ENCODE peak calls at places on chromosomes 11 and 22, in six cellular contexts. U is AG04450, F is SK-N-SH, L is colonic mucosa, P is tibial artery, R is spleen. B is an unnamed sample.

GRCh38 chr11:14304601-14305000 is 54.4 kb downstream of the RRAS2 start:
- DNase-seq in F (no peak), P (no peak), R (no peak), U (no peak), L (no peak), B (no peak)

GRCh38 chr11:63672934-63673539 is 1.9 kb upstream of the ATL3 start:
- DNase-seq in L (no peak), U (no peak), F (no peak), R (no peak), P (no peak), B (no peak)

GRCh38 chr11:68550485-68550817 is 89.9 kb downstream of the PPP6R3 start:
- DNase-seq in P (no peak), U (no peak), F (no peak), R (no peak), L (no peak), B (no peak)

GRCh38 chr22:50267591-50268390 is 2.4 kb downstream of the MAPK11 start:
- DNase-seq in F (peak; percentile 68), P (no peak), U (no peak), R (no peak), L (peak; percentile 73), B (peak; percentile 75)

GRCh38 chr11:60428517-60428916 is 855 bp upstream of the MS4A5 start:
- DNase-seq in U (no peak), F (no peak), R (no peak), L (no peak), P (no peak), B (no peak)

GRCh38 chr11:115476463-115477286 is 27.5 kb downstream of the CADM1 start:
- DNase-seq in R (no peak), F (no peak), L (no peak), U (no peak), P (no peak), B (no peak)

GRCh38 chr11:68838572-68838964 is 3.1 kb downstream of the CPT1A start:
- DNase-seq in F (no peak), U (no peak), R (no peak), P (peak; percentile 56), L (no peak), B (peak; percentile 45)

GRCh38 chr11:17012712-17013547 is 1.3 kb downstream of the PLEKHA7 start:
- DNase-seq in R (peak; percentile 73), U (no peak), P (peak; percentile 31), L (peak; percentile 74), F (no peak), B (peak; percentile 65)

GRCh38 chr11:96028746-96029145 is 104.8 kb upstream of the MTMR2 start:
- DNase-seq in L (no peak), U (no peak), R (no peak), P (no peak), F (no peak), B (no peak)

GRCh38 chr22:16781074-16781763 is 44.0 kb downstream of the XKR3 start:
- DNase-seq in U (no peak), R (no peak), F (no peak), L (no peak), P (no peak), B (no peak)

GRCh38 chr11:95095858-95096587 is 6.4 kb downstream of the ENDOD1 start:
- DNase-seq in R (no peak), F (no peak), L (no peak), U (no peak), P (no peak), B (no peak)

GRCh38 chr11:128026596-128026995 is 560.8 kb downstream of the ETS1 start:
- DNase-seq in P (peak; percentile 33), L (no peak), F (no peak), U (peak; percentile 76), R (no peak), B (peak; percentile 15)

GRCh38 chr11:14451825-14452224 is 47.8 kb downstream of the COPB1 start:
- DNase-seq in U (no peak), F (no peak), R (no peak), L (no peak), P (no peak), B (no peak)

GRCh38 chr22:42645938-42646568 is 3.1 kb downstream of the CYB5R3 start:
- DNase-seq in U (no peak), R (no peak), F (no peak), L (peak; percentile 71), P (no peak), B (peak; percentile 54)

GRCh38 chr22:37273846-37274225 is 8.5 kb upstream of the CYTH4 start:
- DNase-seq in F (no peak), R (peak; percentile 70), P (no peak), L (no peak), U (no peak), B (no peak)

GRCh38 chr11:43493431-43493830 is 134.7 kb downstream of the TTC17 start:
- DNase-seq in L (no peak), U (no peak), P (no peak), R (no peak), F (no peak), B (no peak)

GRCh38 chr11:127733552-127733951 is 733.0 kb upstream of the KIRREL3 start:
- DNase-seq in U (no peak), P (no peak), F (peak; percentile 34), R (no peak), L (no peak), B (no peak)

GRCh38 chr22:49863936-49864335 is 10.3 kb downstream of the ZBED4 start:
- DNase-seq in F (no peak), U (no peak), L (no peak), R (no peak), P (no peak), B (no peak)

GRCh38 chr11:133303262-133303661 is 229.0 kb downstream of the OPCML start:
- DNase-seq in F (no peak), L (no peak), U (no peak), R (no peak), P (no peak), B (no peak)

DNA sequence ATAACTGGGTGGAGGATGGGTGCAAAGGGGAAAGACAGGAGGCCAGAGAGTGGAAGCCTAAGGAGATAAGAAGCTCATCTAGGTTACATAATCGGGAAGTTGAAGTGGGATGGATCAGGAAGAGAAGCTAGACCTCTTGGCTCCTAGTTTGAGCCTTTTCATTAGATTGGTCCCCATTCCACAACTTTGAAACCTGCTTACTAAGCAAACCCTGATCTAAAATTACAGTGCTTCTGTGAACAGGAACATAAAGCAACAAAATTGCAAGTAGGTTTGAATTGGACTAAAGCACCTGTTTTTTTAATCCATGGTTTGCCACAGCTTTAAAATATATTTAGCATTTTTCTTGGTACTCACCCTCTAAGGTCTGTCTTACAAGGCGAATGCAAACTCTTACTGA is 80.4 kb upstream of the EED start:
- DNase-seq in F (no peak), R (no peak), U (no peak), L (no peak), P (no peak), B (no peak)
- H3K27ac ChIP-seq in F (no peak overlapping the region), R (no peak overlapping the region), U (no peak overlapping the region), L (no peak overlapping the region), P (no peak overlapping the region), B (no peak overlapping the region)

GRCh38 chr11:11213117-11213516 is 139.9 kb downstream of the CSNK2A3 start:
- DNase-seq in R (no peak), P (no peak), U (no peak), L (no peak), F (no peak), B (no peak)

GRCh38 chr11:11217555-11218286 is 135.3 kb downstream of the CSNK2A3 start:
- DNase-seq in R (no peak), U (no peak), L (no peak), F (no peak), P (no peak), B (no peak)

GRCh38 chr11:11218287-11218986 is 134.6 kb downstream of the CSNK2A3 start:
- DNase-seq in U (no peak), R (no peak), P (no peak), L (peak; percentile 48), F (no peak), B (peak; percentile 55)

GRCh38 chr11:11215058-11215815 is 137.8 kb downstream of the CSNK2A3 start:
- DNase-seq in R (no peak), L (no peak), U (no peak), P (no peak), F (no peak), B (no peak)

GRCh38 chr11:11215944-11216343 is 137.1 kb downstream of the CSNK2A3 start:
- DNase-seq in U (no peak), R (no peak), P (no peak), L (no peak), F (no peak), B (no peak)
- TF ChIP-seq CTCF in U (no peak), R (no peak), P (no peak), L (no peak), F (no peak), B (no peak)

DNA sequence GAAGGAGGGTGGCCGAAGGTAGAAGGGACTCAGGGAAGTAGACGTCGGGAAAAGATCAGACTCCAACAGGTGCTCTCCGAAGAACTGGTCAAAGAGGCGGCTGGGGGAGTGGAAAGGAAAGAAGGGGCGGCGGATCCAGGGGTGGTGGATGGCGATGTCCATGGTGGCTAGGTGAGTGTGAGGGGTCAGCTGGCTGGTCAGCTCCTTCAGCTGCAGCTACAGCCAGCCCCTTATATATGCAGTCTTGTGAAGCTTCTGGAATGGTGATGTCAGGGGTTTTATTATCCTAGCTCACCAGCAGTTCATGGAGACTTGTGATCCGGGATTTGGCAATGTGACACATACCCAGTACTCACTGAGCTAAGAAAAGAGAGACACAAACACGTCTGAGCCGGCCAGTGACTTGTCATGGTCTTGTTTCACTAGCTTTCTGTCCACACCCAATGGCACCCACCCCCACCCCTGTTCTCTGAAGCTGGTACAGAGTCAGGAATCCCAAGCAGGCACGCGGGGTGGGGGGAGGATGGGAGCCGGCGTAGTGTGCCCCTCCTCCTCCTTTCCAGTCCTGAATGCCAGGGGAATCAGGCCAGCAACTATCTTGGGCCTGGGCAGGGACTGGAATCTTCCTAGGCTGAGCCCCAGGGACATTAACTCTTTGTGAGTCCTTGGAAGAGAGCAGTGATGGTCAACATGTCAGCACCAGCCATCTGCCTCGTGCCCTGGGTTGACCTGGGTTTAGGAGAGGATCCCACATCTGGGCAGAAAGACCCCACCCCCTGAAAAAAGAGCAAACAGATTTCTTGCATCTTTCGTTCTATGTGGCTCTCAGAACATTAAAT is at the start of gene CRYAB:
- DNase-seq in F (no peak), L (peak; percentile 54), P (peak; percentile 96), U (peak; percentile 24), R (no peak), B (peak; percentile 75)
- H3K27ac ChIP-seq in F (peak within 1 kb of the TSS; percentile 33), L (peak within 1 kb of the TSS; percentile 75), P (peak within 1 kb of the TSS; percentile 92), U (peak within 1 kb of the TSS; percentile 58), R (peak within 1 kb of the TSS; percentile 80), B (peak within 1 kb of the TSS; percentile 71)

GRCh38 chr11:9732453-9732852 is 68.6 kb downstream of the SWAP70 start:
- DNase-seq in F (no peak), U (no peak), P (no peak), R (no peak), L (no peak), B (no peak)
- TF ChIP-seq CTCF in F (no peak), U (no peak), P (no peak), R (no peak), L (no peak), B (no peak)

GRCh38 chr22:29071261-29072045 is 1.4 kb upstream of the KREMEN1 start:
- DNase-seq in F (no peak), U (no peak), P (no peak), R (peak; percentile 84), L (peak; percentile 78), B (peak; percentile 73)
- H3K27ac ChIP-seq in F (no peak overlapping the region), U (no peak overlapping the region), P (no peak overlapping the region), R (no peak overlapping the region), L (peak overlapping the region; percentile 9), B (no peak overlapping the region)